ENCODE peak calls at places on chromosomes 1 and 21, in seven cellular contexts. Z, N, Q, B, E, Y and M are unnamed samples.
A peak's percentile ranks its signal among the peaks of the same experiment; 100 is the strongest.

GRCh38 chr1:202084791-202085681 is 37.7 kb upstream of the GPR37L1 start:
- DNase-seq in E (peak; percentile 55), B (no peak), Z (no peak), Q (no peak), Y (no peak), N (no peak), M (no peak)

GRCh38 chr1:231295938-231296337 is 41.7 kb downstream of the EXOC8 start:
- DNase-seq in Q (no peak), B (no peak), Z (no peak), N (no peak), E (no peak), Y (no peak), M (no peak)

GRCh38 chr1:13901597-13901996 is 201.6 kb downstream of the PRDM2 start:
- DNase-seq in E (no peak), B (no peak), Y (no peak), N (no peak), Q (no peak), Z (no peak), M (no peak)

GRCh38 chr21:45283611-45284455 is 3.9 kb downstream of the POFUT2 start:
- DNase-seq in B (no peak), Q (no peak), E (no peak), Z (no peak), N (no peak), Y (no peak), M (no peak)

GRCh38 chr1:37691497-37692077 is 729 bp upstream of the CDCA8 start:
- DNase-seq in N (peak; percentile 9), Y (peak; percentile 56), E (no peak), B (peak; percentile 25), Q (no peak), Z (peak; percentile 45), M (peak; percentile 61)

GRCh38 chr1:160130939-160131338 is 15.4 kb downstream of the ATP1A2 start:
- DNase-seq in Y (no peak), E (no peak), Q (no peak), B (no peak), Z (no peak), N (no peak), M (no peak)

GRCh38 chr1:162230096-162230495 is 146.6 kb downstream of the SPATA46 start:
- DNase-seq in N (no peak), Q (no peak), B (no peak), Y (peak; percentile 11), Z (no peak), E (peak; percentile 75), M (no peak)

GRCh38 chr1:203695116-203695515 is 68.5 kb downstream of the ATP2B4 start:
- DNase-seq in E (no peak), N (no peak), Y (no peak), B (no peak), Z (no peak), Q (no peak), M (no peak)

GRCh38 chr1:27589841-27590426 is 14.0 kb downstream of the AHDC1 start:
- DNase-seq in Z (peak; percentile 54), B (no peak), Y (peak; percentile 66), Q (no peak), N (no peak), E (peak; percentile 81), M (peak; percentile 81)

GRCh38 chr1:83818916-83819315 is 180.0 kb downstream of the TTLL7 start:
- DNase-seq in Y (peak; percentile 75), Z (peak; percentile 3), Q (no peak), E (no peak), N (no peak), B (no peak), M (no peak)